ENCODE peak calls at places on chromosomes 4 and X, in four cellular contexts. V, R, S and Y are unnamed samples.

GRCh38 chr4:166887457-166887856 is 346.8 kb downstream of the SPOCK3 start:
- DNase-seq in V (no peak), R (no peak), S (no peak), Y (no peak)

GRCh38 chr4:186584912-186585311 is 29.5 kb upstream of the MTNR1A start:
- DNase-seq in V (no peak), R (no peak), S (no peak), Y (no peak)

GRCh38 chr4:60657041-60657440 is 543.1 kb upstream of the ADGRL3 start:
- DNase-seq in V (no peak), R (no peak), S (no peak), Y (no peak)

GRCh38 chr4:98653006-98653405 is 5.4 kb downstream of the TSPAN5 start:
- DNase-seq in V (no peak), R (no peak), S (peak; percentile 88), Y (no peak)

GRCh38 chr4:152419809-152420208 is 116.1 kb downstream of the FBXW7 start:
- DNase-seq in V (no peak), R (no peak), S (no peak), Y (no peak)

GRCh38 chr4:79695848-79696247 is 287.8 kb upstream of the GK2 start:
- DNase-seq in V (no peak), R (no peak), S (no peak), Y (no peak)

GRCh38 chrX:5674036-5674435 is 554.6 kb downstream of the NLGN4X start:
- DNase-seq in V (no peak), R (no peak), S (no peak), Y (no peak)

GRCh38 chr4:24224446-24224845 is 334.6 kb upstream of the PPARGC1A start:
- DNase-seq in V (no peak), R (no peak), S (no peak), Y (no peak)

GRCh38 chrX:40966204-40966820 is 118.9 kb upstream of the USP9X start:
- DNase-seq in V (no peak), R (no peak), S (no peak), Y (no peak)

GRCh38 chrX:24692305-24692704 is 1.4 kb upstream of the POLA1 start:
- DNase-seq in V (no peak), R (no peak), S (no peak), Y (no peak)